ENCODE peak calls at places on chromosomes 5 and 9, in six cellular contexts. One of them, this sample, is unnamed.

GRCh38 chr5:123344819-123345426 is 78.3 kb downstream of the CEP120 start:
- DNase-seq in substantia nigra: no peak
- DNase-seq in skeletal muscle cell: peak; percentile 2
- DNase-seq in activated gamma-delta T cell treated with Interleukin-2 at 50 U/mL for 16 hours: no peak
- DNase-seq in naive thymus-derived CD8-positive, alpha-beta T cell: no peak
- DNase-seq in stimulated activated CD4-positive, alpha-beta T cell treated with anti-CD3 and anti-CD28 coated beads, Interleukin-2, amount 100 ng/mL, for 48 hours: no peak
- DNase-seq in this sample: no peak

GRCh38 chr5:16964821-16965220 is 28.7 kb upstream of the MYO10 start:
- DNase-seq in activated gamma-delta T cell treated with Interleukin-2 at 50 U/mL for 16 hours: no peak
- DNase-seq in naive thymus-derived CD8-positive, alpha-beta T cell: no peak
- DNase-seq in substantia nigra: no peak
- DNase-seq in skeletal muscle cell: no peak
- DNase-seq in stimulated activated CD4-positive, alpha-beta T cell treated with anti-CD3 and anti-CD28 coated beads, Interleukin-2, amount 100 ng/mL, for 48 hours: no peak
- DNase-seq in this sample: no peak

GRCh38 chr9:128390150-128390812 is 19.1 kb downstream of the URM1 start:
- DNase-seq in substantia nigra: no peak
- DNase-seq in naive thymus-derived CD8-positive, alpha-beta T cell: no peak
- DNase-seq in activated gamma-delta T cell treated with Interleukin-2 at 50 U/mL for 16 hours: no peak
- DNase-seq in skeletal muscle cell: no peak
- DNase-seq in stimulated activated CD4-positive, alpha-beta T cell treated with anti-CD3 and anti-CD28 coated beads, Interleukin-2, amount 100 ng/mL, for 48 hours: no peak
- DNase-seq in this sample: no peak

GRCh38 chr9:37100317-37100716 is 20.1 kb upstream of the ZCCHC7 start:
- DNase-seq in naive thymus-derived CD8-positive, alpha-beta T cell: no peak
- DNase-seq in stimulated activated CD4-positive, alpha-beta T cell treated with anti-CD3 and anti-CD28 coated beads, Interleukin-2, amount 100 ng/mL, for 48 hours: no peak
- DNase-seq in skeletal muscle cell: no peak
- DNase-seq in activated gamma-delta T cell treated with Interleukin-2 at 50 U/mL for 16 hours: no peak
- DNase-seq in substantia nigra: no peak
- DNase-seq in this sample: no peak

GRCh38 chr9:11893331-11893730 is 799.9 kb upstream of the TYRP1 start:
- DNase-seq in naive thymus-derived CD8-positive, alpha-beta T cell: no peak
- DNase-seq in skeletal muscle cell: peak; percentile 88
- DNase-seq in activated gamma-delta T cell treated with Interleukin-2 at 50 U/mL for 16 hours: no peak
- DNase-seq in stimulated activated CD4-positive, alpha-beta T cell treated with anti-CD3 and anti-CD28 coated beads, Interleukin-2, amount 100 ng/mL, for 48 hours: no peak
- DNase-seq in substantia nigra: no peak
- DNase-seq in this sample: no peak

GRCh38 chr5:145856285-145856818 is 16.5 kb downstream of the GRXCR2 start:
- DNase-seq in stimulated activated CD4-positive, alpha-beta T cell treated with anti-CD3 and anti-CD28 coated beads, Interleukin-2, amount 100 ng/mL, for 48 hours: peak; percentile 9
- DNase-seq in naive thymus-derived CD8-positive, alpha-beta T cell: no peak
- DNase-seq in skeletal muscle cell: peak; percentile 47
- DNase-seq in activated gamma-delta T cell treated with Interleukin-2 at 50 U/mL for 16 hours: no peak
- DNase-seq in substantia nigra: no peak
- DNase-seq in this sample: peak; percentile 78

GRCh38 chr5:10831416-10831815 is 70.4 kb upstream of the DAP start:
- DNase-seq in substantia nigra: no peak
- DNase-seq in activated gamma-delta T cell treated with Interleukin-2 at 50 U/mL for 16 hours: no peak
- DNase-seq in naive thymus-derived CD8-positive, alpha-beta T cell: no peak
- DNase-seq in stimulated activated CD4-positive, alpha-beta T cell treated with anti-CD3 and anti-CD28 coated beads, Interleukin-2, amount 100 ng/mL, for 48 hours: no peak
- DNase-seq in skeletal muscle cell: peak; percentile 44
- DNase-seq in this sample: no peak

GRCh38 chr9:131799177-131799823 is 59.4 kb upstream of the RAPGEF1 start:
- DNase-seq in activated gamma-delta T cell treated with Interleukin-2 at 50 U/mL for 16 hours: peak; percentile 36
- DNase-seq in naive thymus-derived CD8-positive, alpha-beta T cell: peak; percentile 63
- DNase-seq in substantia nigra: no peak
- DNase-seq in stimulated activated CD4-positive, alpha-beta T cell treated with anti-CD3 and anti-CD28 coated beads, Interleukin-2, amount 100 ng/mL, for 48 hours: peak; percentile 45
- DNase-seq in skeletal muscle cell: no peak
- DNase-seq in this sample: no peak

GRCh38 chr5:154937186-154937717 is 759 bp downstream of the GEMIN5 start:
- DNase-seq in activated gamma-delta T cell treated with Interleukin-2 at 50 U/mL for 16 hours: no peak
- DNase-seq in substantia nigra: no peak
- DNase-seq in skeletal muscle cell: no peak
- DNase-seq in naive thymus-derived CD8-positive, alpha-beta T cell: no peak
- DNase-seq in stimulated activated CD4-positive, alpha-beta T cell treated with anti-CD3 and anti-CD28 coated beads, Interleukin-2, amount 100 ng/mL, for 48 hours: no peak
- DNase-seq in this sample: no peak

GRCh38 chr5:128252794-128253193 is 169.2 kb downstream of the SLC12A2 start:
- DNase-seq in substantia nigra: no peak
- DNase-seq in stimulated activated CD4-positive, alpha-beta T cell treated with anti-CD3 and anti-CD28 coated beads, Interleukin-2, amount 100 ng/mL, for 48 hours: no peak
- DNase-seq in naive thymus-derived CD8-positive, alpha-beta T cell: no peak
- DNase-seq in activated gamma-delta T cell treated with Interleukin-2 at 50 U/mL for 16 hours: no peak
- DNase-seq in skeletal muscle cell: no peak
- DNase-seq in this sample: no peak

GRCh38 chr5:178624626-178625546 is 2.0 kb downstream of the CLK4 start:
- DNase-seq in activated gamma-delta T cell treated with Interleukin-2 at 50 U/mL for 16 hours: no peak
- DNase-seq in skeletal muscle cell: no peak
- DNase-seq in naive thymus-derived CD8-positive, alpha-beta T cell: no peak
- DNase-seq in substantia nigra: no peak
- DNase-seq in stimulated activated CD4-positive, alpha-beta T cell treated with anti-CD3 and anti-CD28 coated beads, Interleukin-2, amount 100 ng/mL, for 48 hours: no peak
- DNase-seq in this sample: no peak

GRCh38 chr9:128470560-128470959 is 14.8 kb downstream of the ODF2 start:
- DNase-seq in stimulated activated CD4-positive, alpha-beta T cell treated with anti-CD3 and anti-CD28 coated beads, Interleukin-2, amount 100 ng/mL, for 48 hours: no peak
- DNase-seq in activated gamma-delta T cell treated with Interleukin-2 at 50 U/mL for 16 hours: no peak
- DNase-seq in skeletal muscle cell: peak; percentile 42
- DNase-seq in naive thymus-derived CD8-positive, alpha-beta T cell: peak; percentile 67
- DNase-seq in substantia nigra: no peak
- DNase-seq in this sample: no peak

GRCh38 chr5:176819476-176819875 is 9.1 kb downstream of the UNC5A start:
- DNase-seq in skeletal muscle cell: no peak
- DNase-seq in activated gamma-delta T cell treated with Interleukin-2 at 50 U/mL for 16 hours: no peak
- DNase-seq in naive thymus-derived CD8-positive, alpha-beta T cell: no peak
- DNase-seq in substantia nigra: no peak
- DNase-seq in stimulated activated CD4-positive, alpha-beta T cell treated with anti-CD3 and anti-CD28 coated beads, Interleukin-2, amount 100 ng/mL, for 48 hours: no peak
- DNase-seq in this sample: no peak

GRCh38 chr9:104748359-104749031 is 1.0 kb downstream of the NIPSNAP3A start:
- DNase-seq in naive thymus-derived CD8-positive, alpha-beta T cell: peak; percentile 41
- DNase-seq in activated gamma-delta T cell treated with Interleukin-2 at 50 U/mL for 16 hours: no peak
- DNase-seq in skeletal muscle cell: no peak
- DNase-seq in stimulated activated CD4-positive, alpha-beta T cell treated with anti-CD3 and anti-CD28 coated beads, Interleukin-2, amount 100 ng/mL, for 48 hours: no peak
- DNase-seq in substantia nigra: no peak
- DNase-seq in this sample: no peak

GRCh38 chr9:89463986-89464901 is 33.7 kb downstream of the SEMA4D start:
- DNase-seq in naive thymus-derived CD8-positive, alpha-beta T cell: peak; percentile 93
- DNase-seq in stimulated activated CD4-positive, alpha-beta T cell treated with anti-CD3 and anti-CD28 coated beads, Interleukin-2, amount 100 ng/mL, for 48 hours: peak; percentile 74
- DNase-seq in substantia nigra: no peak
- DNase-seq in activated gamma-delta T cell treated with Interleukin-2 at 50 U/mL for 16 hours: peak; percentile 84
- DNase-seq in skeletal muscle cell: no peak
- DNase-seq in this sample: no peak

GRCh38 chr9:35813434-35814105 is 1.3 kb downstream of the HINT2 start:
- DNase-seq in activated gamma-delta T cell treated with Interleukin-2 at 50 U/mL for 16 hours: no peak
- DNase-seq in naive thymus-derived CD8-positive, alpha-beta T cell: no peak
- DNase-seq in skeletal muscle cell: no peak
- DNase-seq in stimulated activated CD4-positive, alpha-beta T cell treated with anti-CD3 and anti-CD28 coated beads, Interleukin-2, amount 100 ng/mL, for 48 hours: no peak
- DNase-seq in substantia nigra: no peak
- DNase-seq in this sample: no peak

GRCh38 chr5:99156688-99157087 is 227.9 kb upstream of the CHD1 start:
- DNase-seq in stimulated activated CD4-positive, alpha-beta T cell treated with anti-CD3 and anti-CD28 coated beads, Interleukin-2, amount 100 ng/mL, for 48 hours: no peak
- DNase-seq in substantia nigra: no peak
- DNase-seq in naive thymus-derived CD8-positive, alpha-beta T cell: no peak
- DNase-seq in activated gamma-delta T cell treated with Interleukin-2 at 50 U/mL for 16 hours: no peak
- DNase-seq in skeletal muscle cell: no peak
- DNase-seq in this sample: no peak

GRCh38 chr5:64947031-64947430 is 178.3 kb downstream of the CWC27 start:
- DNase-seq in stimulated activated CD4-positive, alpha-beta T cell treated with anti-CD3 and anti-CD28 coated beads, Interleukin-2, amount 100 ng/mL, for 48 hours: no peak
- DNase-seq in substantia nigra: no peak
- DNase-seq in naive thymus-derived CD8-positive, alpha-beta T cell: no peak
- DNase-seq in activated gamma-delta T cell treated with Interleukin-2 at 50 U/mL for 16 hours: no peak
- DNase-seq in skeletal muscle cell: peak; percentile 39
- DNase-seq in this sample: no peak

GRCh38 chr5:151238303-151238741 is 14.4 kb upstream of the CCDC69 start:
- DNase-seq in substantia nigra: no peak
- DNase-seq in naive thymus-derived CD8-positive, alpha-beta T cell: no peak
- DNase-seq in activated gamma-delta T cell treated with Interleukin-2 at 50 U/mL for 16 hours: no peak
- DNase-seq in stimulated activated CD4-positive, alpha-beta T cell treated with anti-CD3 and anti-CD28 coated beads, Interleukin-2, amount 100 ng/mL, for 48 hours: no peak
- DNase-seq in skeletal muscle cell: no peak
- DNase-seq in this sample: peak; percentile 65

This sample was measured in right atrium auricular region.